ENCODE peak calls at places on chromosomes 6 and 20, in four cellular contexts. One of them, this sample, is unnamed.
A peak's percentile ranks its signal among the peaks of the same experiment; 100 is the strongest.

GRCh38 chr6:111566873-111567517 is 38.7 kb downstream of the TRAF3IP2 start:
- DNase-seq in SW 1271: no peak
- DNase-seq in Caki2: no peak
- DNase-seq in NCI-H345: peak; percentile 93
- DNase-seq in this sample: peak; percentile 59

GRCh38 chr6:82588020-82588419 is 224.4 kb downstream of the TPBG start:
- DNase-seq in SW 1271: no peak
- DNase-seq in Caki2: no peak
- DNase-seq in NCI-H345: no peak
- DNase-seq in this sample: no peak

GRCh38 chr6:26537846-26538571 is at the start of gene HMGN4:
- DNase-seq in SW 1271: peak; percentile 88
- DNase-seq in Caki2: peak; percentile 93
- DNase-seq in NCI-H345: peak; percentile 91
- DNase-seq in this sample: peak; percentile 82

GRCh38 chr6:3456395-3456767 is 469 bp downstream of the SLC22A23 start:
- DNase-seq in SW 1271: no peak
- DNase-seq in Caki2: no peak
- DNase-seq in NCI-H345: no peak
- DNase-seq in this sample: no peak

GRCh38 chr6:158284340-158285210 is 27.7 kb upstream of the TULP4 start:
- DNase-seq in SW 1271: peak; percentile 13
- DNase-seq in Caki2: no peak
- DNase-seq in NCI-H345: no peak
- DNase-seq in this sample: no peak

GRCh38 chr20:25573288-25574251 is 11.8 kb downstream of the NINL start:
- DNase-seq in SW 1271: no peak
- DNase-seq in Caki2: no peak
- DNase-seq in NCI-H345: no peak
- DNase-seq in this sample: no peak

GRCh38 chr20:2244523-2244922 is 51.3 kb upstream of the TGM3 start:
- DNase-seq in SW 1271: no peak
- DNase-seq in Caki2: no peak
- DNase-seq in NCI-H345: no peak
- DNase-seq in this sample: no peak

GRCh38 chr6:75612921-75613534 is 11.3 kb downstream of the SENP6 start:
- DNase-seq in SW 1271: no peak
- DNase-seq in Caki2: no peak
- DNase-seq in NCI-H345: no peak
- DNase-seq in this sample: no peak

GRCh38 chr6:107493158-107494057 is 3.5 kb downstream of the SOBP start:
- DNase-seq in SW 1271: no peak
- DNase-seq in Caki2: no peak
- DNase-seq in NCI-H345: peak; percentile 45
- DNase-seq in this sample: peak; percentile 26

GRCh38 chr6:124888581-124889371 is 73.5 kb upstream of the RNF217 start:
- DNase-seq in SW 1271: no peak
- DNase-seq in Caki2: peak; percentile 64
- DNase-seq in NCI-H345: no peak
- DNase-seq in this sample: no peak

GRCh38 chr20:16051968-16052367 is 521.3 kb downstream of the KIF16B start:
- DNase-seq in SW 1271: no peak
- DNase-seq in Caki2: no peak
- DNase-seq in NCI-H345: no peak
- DNase-seq in this sample: no peak

GRCh38 chr20:37201827-37202162 is 22.4 kb upstream of the MROH8 start:
- DNase-seq in SW 1271: no peak
- DNase-seq in Caki2: no peak
- DNase-seq in NCI-H345: no peak
- DNase-seq in this sample: no peak

GRCh38 chr6:36347635-36348034 is 10.9 kb upstream of the BNIP5 start:
- DNase-seq in SW 1271: no peak
- DNase-seq in Caki2: no peak
- DNase-seq in NCI-H345: no peak
- DNase-seq in this sample: no peak

GRCh38 chr20:39823239-39823638 is 861.1 kb downstream of the DHX35 start:
- DNase-seq in SW 1271: no peak
- DNase-seq in Caki2: no peak
- DNase-seq in NCI-H345: no peak
- DNase-seq in this sample: no peak

GRCh38 chr20:23626040-23626620 is 11.6 kb downstream of the CST3 start:
- DNase-seq in SW 1271: no peak
- DNase-seq in Caki2: no peak
- DNase-seq in NCI-H345: no peak
- DNase-seq in this sample: no peak

GRCh38 chr6:13485923-13486557 is 1.4 kb downstream of the GFOD1 start:
- DNase-seq in SW 1271: no peak
- DNase-seq in Caki2: no peak
- DNase-seq in NCI-H345: peak; percentile 31
- DNase-seq in this sample: peak; percentile 66

GRCh38 chr6:134956032-134956431 is 6.1 kb upstream of the ALDH8A1 start:
- DNase-seq in SW 1271: no peak
- DNase-seq in Caki2: no peak
- DNase-seq in NCI-H345: no peak
- DNase-seq in this sample: no peak

GRCh38 chr6:147651249-147652063 is 143.0 kb downstream of the SAMD5 start:
- DNase-seq in SW 1271: no peak
- DNase-seq in Caki2: peak; percentile 83
- DNase-seq in NCI-H345: no peak
- DNase-seq in this sample: no peak

GRCh38 chr6:2505624-2506023 is 245.1 kb downstream of the MYLK4 start:
- DNase-seq in SW 1271: no peak
- DNase-seq in Caki2: no peak
- DNase-seq in NCI-H345: no peak
- DNase-seq in this sample: no peak

GRCh38 chr6:43962458-43962857 is 164.8 kb downstream of the MRPL14 start:
- DNase-seq in SW 1271: no peak
- DNase-seq in Caki2: peak; percentile 12
- DNase-seq in NCI-H345: no peak
- DNase-seq in this sample: no peak

GRCh38 chr6:133568970-133569889 is 319.7 kb upstream of the TCF21 start:
- DNase-seq in SW 1271: peak; percentile 56
- DNase-seq in Caki2: peak; percentile 80
- DNase-seq in NCI-H345: peak; percentile 7
- DNase-seq in this sample: peak; percentile 53

GRCh38 chr6:55913213-55914195 is 38.1 kb upstream of the BMP5 start:
- DNase-seq in SW 1271: no peak
- DNase-seq in Caki2: no peak
- DNase-seq in NCI-H345: no peak
- DNase-seq in this sample: no peak

GRCh38 chr6:2132416-2132815 is 113.0 kb downstream of the GMDS start:
- DNase-seq in SW 1271: no peak
- DNase-seq in Caki2: peak; percentile 26
- DNase-seq in NCI-H345: no peak
- DNase-seq in this sample: no peak

GRCh38 chr6:8679823-8680222 is 244.5 kb upstream of the SLC35B3 start:
- DNase-seq in SW 1271: no peak
- DNase-seq in Caki2: no peak
- DNase-seq in NCI-H345: no peak
- DNase-seq in this sample: no peak

GRCh38 chr6:110547266-110547964 is 71.0 kb upstream of the SLC22A16 start:
- DNase-seq in SW 1271: peak; percentile 55
- DNase-seq in Caki2: no peak
- DNase-seq in NCI-H345: no peak
- DNase-seq in this sample: no peak

GRCh38 chr20:57208198-57208597 is 58.2 kb downstream of the BMP7 start:
- DNase-seq in SW 1271: no peak
- DNase-seq in Caki2: no peak
- DNase-seq in NCI-H345: no peak
- DNase-seq in this sample: no peak

GRCh38 chr6:152636675-152637421 is at the start of gene SYNE1:
- DNase-seq in SW 1271: no peak
- DNase-seq in Caki2: no peak
- DNase-seq in NCI-H345: no peak
- DNase-seq in this sample: no peak

GRCh38 chr20:48599106-48599747 is 228.6 kb downstream of the PREX1 start:
- DNase-seq in SW 1271: no peak
- DNase-seq in Caki2: no peak
- DNase-seq in NCI-H345: no peak
- DNase-seq in this sample: no peak

GRCh38 chr6:31954511-31954910 is 4.3 kb downstream of the NELFE start:
- DNase-seq in SW 1271: no peak
- DNase-seq in Caki2: no peak
- DNase-seq in NCI-H345: no peak
- DNase-seq in this sample: no peak